ENCODE peak calls at places on chromosomes 5 and 9, in six cellular contexts. One of them, this sample, is unnamed.

GRCh38 chr9:130482463-130482862 is 37.7 kb downstream of the ASS1 start:
- DNase-seq in NCI-H1417: no peak
- DNase-seq in posterior cingulate gyrus: no peak
- DNase-seq in Calu3: no peak
- DNase-seq in AG08396: no peak
- DNase-seq in activated T-cell treated with anti-CD3 and anti-CD28 coated beads, Interleukin-2, amount 50 U/mL, for 72 hours: no peak
- DNase-seq in this sample: no peak

GRCh38 chr5:145521066-145521465 is 314.1 kb downstream of the PRELID2 start:
- DNase-seq in NCI-H1417: no peak
- DNase-seq in posterior cingulate gyrus: no peak
- DNase-seq in Calu3: no peak
- DNase-seq in AG08396: no peak
- DNase-seq in activated T-cell treated with anti-CD3 and anti-CD28 coated beads, Interleukin-2, amount 50 U/mL, for 72 hours: no peak
- DNase-seq in this sample: no peak

GRCh38 chr5:153896117-153896516 is 142.6 kb downstream of the FAM114A2 start:
- DNase-seq in NCI-H1417: no peak
- DNase-seq in posterior cingulate gyrus: no peak
- DNase-seq in Calu3: no peak
- DNase-seq in AG08396: no peak
- DNase-seq in activated T-cell treated with anti-CD3 and anti-CD28 coated beads, Interleukin-2, amount 50 U/mL, for 72 hours: no peak
- DNase-seq in this sample: no peak

GRCh38 chr9:7237473-7238243 is 479.9 kb downstream of the KDM4C start:
- DNase-seq in NCI-H1417: no peak
- DNase-seq in posterior cingulate gyrus: no peak
- DNase-seq in Calu3: no peak
- DNase-seq in AG08396: no peak
- DNase-seq in activated T-cell treated with anti-CD3 and anti-CD28 coated beads, Interleukin-2, amount 50 U/mL, for 72 hours: no peak
- DNase-seq in this sample: no peak

GRCh38 chr9:96618209-96619108 is 1.2 kb downstream of the CDC14B start:
- DNase-seq in NCI-H1417: peak
- DNase-seq in posterior cingulate gyrus: peak
- DNase-seq in Calu3: peak
- DNase-seq in AG08396: peak
- DNase-seq in activated T-cell treated with anti-CD3 and anti-CD28 coated beads, Interleukin-2, amount 50 U/mL, for 72 hours: peak
- DNase-seq in this sample: no peak

GRCh38 chr9:68808481-68808880 is 103.4 kb downstream of the PIP5K1B start:
- DNase-seq in NCI-H1417: peak
- DNase-seq in posterior cingulate gyrus: no peak
- DNase-seq in Calu3: no peak
- DNase-seq in AG08396: no peak
- DNase-seq in activated T-cell treated with anti-CD3 and anti-CD28 coated beads, Interleukin-2, amount 50 U/mL, for 72 hours: no peak
- DNase-seq in this sample: no peak

GRCh38 chr5:53425598-53426516 is 54.6 kb upstream of the FST start:
- DNase-seq in NCI-H1417: peak
- DNase-seq in posterior cingulate gyrus: no peak
- DNase-seq in Calu3: no peak
- DNase-seq in AG08396: no peak
- DNase-seq in activated T-cell treated with anti-CD3 and anti-CD28 coated beads, Interleukin-2, amount 50 U/mL, for 72 hours: peak
- DNase-seq in this sample: no peak

GRCh38 chr5:57335092-57335491 is 147.5 kb downstream of the ACTBL2 start:
- DNase-seq in NCI-H1417: no peak
- DNase-seq in posterior cingulate gyrus: no peak
- DNase-seq in Calu3: no peak
- DNase-seq in AG08396: peak
- DNase-seq in activated T-cell treated with anti-CD3 and anti-CD28 coated beads, Interleukin-2, amount 50 U/mL, for 72 hours: no peak
- DNase-seq in this sample: no peak